ENCODE peak calls at places on chromosome 14, in five cellular contexts. R is WTC11, B is K562, I is HepG2, A is GM12878. V is an unnamed sample.

GRCh38 chr14:102752239-102752847 is 24.9 kb upstream of the TRAF3 start:
- DNase-seq in R (no peak), B (no peak), I (no peak), A (no peak), V (no peak)

GRCh38 chr14:93752980-93753561 is 35.2 kb downstream of the PRIMA1 start:
- DNase-seq in R (no peak), B (no peak), I (no peak), A (no peak), V (no peak)

GRCh38 chr14:33393155-33393894 is 454.6 kb downstream of the NPAS3 start:
- DNase-seq in R (no peak), B (no peak), I (no peak), A (no peak), V (no peak)

GRCh38 chr14:68942281-68943035 is 36.6 kb downstream of the ACTN1 start:
- DNase-seq in R (no peak), B (no peak), I (no peak), A (no peak), V (no peak)

GRCh38 chr14:64723691-64724577 is 19.7 kb downstream of the PLEKHG3 start:
- DNase-seq in R (no peak), B (no peak), I (no peak), A (no peak), V (no peak)

GRCh38 chr14:82224610-82225009 is 691.0 kb upstream of the SEL1L start:
- DNase-seq in R (no peak), B (no peak), I (no peak), A (no peak), V (no peak)

GRCh38 chr14:56996721-56997399 is 186.6 kb upstream of the OTX2 start:
- DNase-seq in R (no peak), B (no peak), I (no peak), A (no peak), V (peak)

GRCh38 chr14:51155331-51155730 is 60.4 kb upstream of the TRIM9 start:
- DNase-seq in R (no peak), B (no peak), I (no peak), A (no peak), V (no peak)

GRCh38 chr14:68695326-68695768 is 97.5 kb downstream of the ZFP36L1 start:
- DNase-seq in R (no peak), B (no peak), I (peak), A (peak), V (peak)

GRCh38 chr14:73248294-73248868 is 11.1 kb downstream of the PAPLN start:
- DNase-seq in R (no peak), B (no peak), I (no peak), A (peak), V (no peak)

GRCh38 chr14:105290598-105291356 is 10.0 kb downstream of the BRF1 start:
- DNase-seq in R (no peak), B (no peak), I (no peak), A (no peak), V (no peak)

GRCh38 chr14:103206023-103206481 is 82.8 kb downstream of the TNFAIP2 start:
- DNase-seq in R (no peak), B (no peak), I (no peak), A (no peak), V (no peak)

GRCh38 chr14:76174982-76175381 is 23.3 kb downstream of the GPATCH2L start:
- DNase-seq in R (no peak), B (no peak), I (no peak), A (no peak), V (no peak)

GRCh38 chr14:31138301-31138700 is 69.3 kb downstream of the HECTD1 start:
- DNase-seq in R (no peak), B (no peak), I (no peak), A (no peak), V (no peak)

GRCh38 chr14:93655078-93655750 is 133.1 kb downstream of the PRIMA1 start:
- DNase-seq in R (peak), B (peak), I (peak), A (peak), V (peak)

GRCh38 chr14:94267352-94267751 is 25.7 kb downstream of the SERPINA10 start:
- DNase-seq in R (no peak), B (no peak), I (no peak), A (no peak), V (no peak)

GRCh38 chr14:93220509-93220908 is 13.5 kb downstream of the UBR7 start:
- DNase-seq in R (no peak), B (no peak), I (no peak), A (no peak), V (no peak)

GRCh38 chr14:41605550-41606248 is 977 bp upstream of the LRFN5 start:
- DNase-seq in R (peak), B (no peak), I (no peak), A (no peak), V (no peak)

GRCh38 chr14:21042918-21043317 is 756 bp downstream of the RNASE7 start:
- DNase-seq in R (no peak), B (no peak), I (no peak), A (no peak), V (no peak)

GRCh38 chr14:75981426-75981825 is 369 bp downstream of the TGFB3 start:
- DNase-seq in R (no peak), B (peak), I (peak), A (peak), V (no peak)

GRCh38 chr14:81246561-81247270 is 26.0 kb upstream of the GTF2A1 start:
- DNase-seq in R (no peak), B (no peak), I (no peak), A (no peak), V (no peak)

GRCh38 chr14:95260537-95261440 is 58.9 kb downstream of the CLMN start:
- DNase-seq in R (no peak), B (no peak), I (no peak), A (no peak), V (no peak)

GRCh38 chr14:72679591-72680151 is 214.2 kb downstream of the DPF3 start:
- DNase-seq in R (no peak), B (no peak), I (no peak), A (no peak), V (no peak)

GRCh38 chr14:101854366-101854765 is 92.9 kb downstream of the PPP2R5C start:
- DNase-seq in R (no peak), B (no peak), I (no peak), A (no peak), V (no peak)

GRCh38 chr14:74502236-74503019 is 8.9 kb downstream of the ISCA2 start:
- DNase-seq in R (peak), B (peak), I (peak), A (no peak), V (no peak)

GRCh38 chr14:73661872-73662271 is 17.1 kb downstream of the DNAL1 start:
- DNase-seq in R (no peak), B (no peak), I (no peak), A (no peak), V (no peak)

GRCh38 chr14:75050852-75051555 is at the start of gene MLH3:
- DNase-seq in R (peak), B (peak), I (peak), A (no peak), V (peak)

GRCh38 chr14:104238424-104239184 is 100.2 kb downstream of the KIF26A start:
- DNase-seq in R (no peak), B (no peak), I (no peak), A (no peak), V (no peak)

GRCh38 chr14:39372656-39373055 is 59.6 kb downstream of the FBXO33 start:
- DNase-seq in R (no peak), B (no peak), I (no peak), A (no peak), V (no peak)
- TF ChIP-seq ATF3 in R (no peak), B (no peak), I (no peak), A (no peak), V (no peak)

DNA sequence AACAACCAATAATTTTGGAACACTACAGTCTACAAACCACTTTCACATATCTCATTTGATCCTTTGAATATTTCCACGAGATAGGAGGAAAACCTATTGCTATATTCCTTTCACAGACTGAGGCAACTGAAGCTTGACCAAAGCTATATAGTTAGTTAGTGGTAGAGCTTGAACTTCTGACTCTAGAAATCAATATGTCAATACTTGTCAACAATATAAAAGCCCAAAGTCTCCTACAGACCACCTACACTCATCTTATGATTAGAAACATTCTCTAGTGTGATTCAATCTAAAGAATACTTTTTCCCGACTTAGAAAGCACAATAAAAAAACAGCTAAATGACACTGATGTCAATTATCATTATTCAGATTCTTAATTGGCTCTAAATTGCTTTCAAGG is 139.4 kb downstream of the RPS29 start:
- DNase-seq in R (no peak), B (no peak), I (no peak), A (no peak), V (no peak)
- TF ChIP-seq ATF3 in R (no peak), B (no peak), I (no peak), A (no peak), V (no peak)

GRCh38 chr14:55948399-55948798 is 169.8 kb upstream of the PELI2 start:
- DNase-seq in R (no peak), B (no peak), I (no peak), A (no peak), V (no peak)
- TF ChIP-seq ATF3 in R (no peak), B (no peak), I (no peak), A (no peak), V (no peak)

GRCh38 chr14:22861651-22862050 is 9.9 kb upstream of the LRP10 start:
- DNase-seq in R (no peak), B (no peak), I (peak), A (no peak), V (no peak)

GRCh38 chr14:22866874-22867273 is 4.7 kb upstream of the LRP10 start:
- DNase-seq in R (no peak), B (no peak), I (no peak), A (no peak), V (no peak)

GRCh38 chr14:22870811-22871199 is 735 bp upstream of the LRP10 start:
- DNase-seq in R (no peak), B (no peak), I (no peak), A (no peak), V (no peak)

GRCh38 chr14:22864979-22865378 is 6.6 kb upstream of the LRP10 start:
- DNase-seq in R (no peak), B (no peak), I (no peak), A (no peak), V (no peak)

GRCh38 chr14:22865424-22866215 is 5.9 kb upstream of the LRP10 start:
- DNase-seq in R (peak), B (peak), I (no peak), A (no peak), V (no peak)
- TF ChIP-seq ATF3 in R (no peak), B (no peak), I (no peak), A (no peak), V (no peak)

GRCh38 chr14:96559571-96559970 is 57.4 kb downstream of the PAPOLA start:
- DNase-seq in R (no peak), B (no peak), I (no peak), A (no peak), V (no peak)
- TF ChIP-seq ATF3 in R (no peak), B (no peak), I (no peak), A (no peak), V (no peak)

GRCh38 chr14:54813081-54813480 is 89.5 kb downstream of the GCH1 start:
- DNase-seq in R (no peak), B (no peak), I (no peak), A (no peak), V (no peak)

GRCh38 chr14:54814076-54814475 is 88.5 kb downstream of the GCH1 start:
- DNase-seq in R (peak), B (peak), I (no peak), A (no peak), V (no peak)

GRCh38 chr14:54816450-54816849 is 86.2 kb downstream of the GCH1 start:
- DNase-seq in R (no peak), B (no peak), I (no peak), A (no peak), V (no peak)

GRCh38 chr14:54815531-54815930 is 87.1 kb downstream of the GCH1 start:
- DNase-seq in R (no peak), B (no peak), I (no peak), A (no peak), V (no peak)

DNA sequence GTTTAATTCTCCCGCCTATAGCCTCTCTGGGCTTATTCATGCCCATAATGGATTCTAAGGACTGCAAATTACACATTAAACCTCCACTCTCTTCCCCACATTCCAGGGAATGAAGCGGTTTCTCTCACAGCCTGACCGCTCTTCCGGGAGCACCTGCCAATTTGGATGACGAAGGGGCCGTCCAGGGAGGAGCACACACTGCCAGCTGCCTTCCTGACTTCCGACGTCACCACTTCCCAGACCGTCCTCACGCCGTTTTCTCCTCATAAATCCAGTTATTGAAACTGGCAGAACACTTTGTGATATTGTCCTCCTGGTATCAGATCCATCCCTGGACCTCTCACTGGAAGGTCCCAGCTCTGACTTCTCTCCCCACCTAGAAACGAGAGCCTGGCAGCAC is 87.6 kb downstream of the GCH1 start:
- DNase-seq in R (no peak), B (no peak), I (no peak), A (no peak), V (no peak)
- TF ChIP-seq ATF3 in R (no peak), B (no peak), I (no peak), A (no peak), V (no peak)

DNA sequence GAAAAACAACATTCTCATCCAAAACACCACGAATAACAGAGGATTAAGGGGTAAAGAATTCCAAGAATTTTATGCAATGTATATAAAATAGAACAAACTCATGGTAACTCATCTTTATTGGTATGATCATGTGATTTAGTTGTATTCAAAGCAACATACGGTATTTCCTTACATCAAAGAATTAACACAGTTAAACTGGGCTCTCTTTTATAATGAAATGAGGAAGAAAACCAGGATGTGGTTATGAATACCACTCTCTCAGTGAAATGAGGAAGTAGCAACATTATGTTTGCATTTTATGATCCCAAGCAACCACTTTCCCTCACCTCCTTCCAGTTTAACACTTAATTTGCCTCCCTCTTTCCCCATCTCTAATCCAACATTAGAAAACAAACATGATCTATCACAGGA is 22.9 kb downstream of the SPTLC2 start:
- DNase-seq in R (no peak), B (no peak), I (no peak), A (peak), V (no peak)
- TF ChIP-seq ATF3 in R (no peak), B (no peak), I (no peak), A (no peak), V (no peak)

GRCh38 chr14:38255673-38256357 is at the start of gene CLEC14A:
- DNase-seq in R (peak), B (no peak), I (no peak), A (no peak), V (no peak)

GRCh38 chr14:38256358-38256840 is 506 bp upstream of the CLEC14A start:
- DNase-seq in R (no peak), B (no peak), I (no peak), A (no peak), V (no peak)

GRCh38 chr14:38254565-38255407 is 1.1 kb downstream of the CLEC14A start:
- DNase-seq in R (peak), B (no peak), I (no peak), A (no peak), V (no peak)

GRCh38 chr14:38257500-38257899 is 1.6 kb upstream of the CLEC14A start:
- DNase-seq in R (no peak), B (no peak), I (no peak), A (no peak), V (no peak)

DNA sequence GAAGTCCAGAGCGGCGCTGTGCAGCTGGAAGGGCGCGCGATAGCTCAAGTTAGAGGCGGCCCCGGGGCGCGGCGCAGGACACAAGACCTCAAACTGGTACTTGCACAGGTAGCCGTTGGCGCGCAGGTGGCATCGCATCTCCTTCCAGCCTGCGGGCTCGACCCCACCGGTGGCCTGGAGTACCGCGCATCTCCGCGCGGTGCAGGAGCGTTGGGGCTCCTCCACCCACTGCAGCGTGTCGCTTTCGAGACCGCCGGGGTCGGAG is 553 bp downstream of the CLEC14A start:
- DNase-seq in R (peak), B (no peak), I (no peak), A (no peak), V (no peak)
- TF ChIP-seq ATF3 in R (no peak), B (no peak), I (no peak), A (no peak), V (no peak)